ENCODE peak calls at places on chromosomes 16 and 17, in ten cellular contexts. L is lower lobe of right lung; A is MM.1S; T is gastrocnemius medialis; C is cardiac muscle cell; J is CD8-positive, alpha-beta memory T cell; X is testis; Q is upper lobe of left lung; V is A549; Z is PC-9. G is an unnamed sample.

GRCh38 chr17:68777243-68777855 is 176.2 kb upstream of the FAM20A start:
- DNase-seq in L (no peak), A (peak; percentile 51), T (peak; percentile 64), C (peak; percentile 89), J (peak; percentile 2), X (peak; percentile 77), Q (peak; percentile 24), V (peak; percentile 51), Z (no peak), G (peak; percentile 17)

GRCh38 chr17:38572665-38573365 is 32.9 kb downstream of the SRCIN1 start:
- DNase-seq in L (no peak), A (peak; percentile 21), T (no peak), C (no peak), J (no peak), X (peak; percentile 26), Q (no peak), V (peak; percentile 23), Z (no peak), G (no peak)

GRCh38 chr16:78503501-78504110 is 404.2 kb downstream of the WWOX start:
- DNase-seq in L (no peak), A (peak; percentile 16), T (peak; percentile 33), C (peak; percentile 82), J (peak; percentile 33), X (peak; percentile 83), Q (peak; percentile 51), V (peak; percentile 62), Z (no peak), G (peak; percentile 79)

GRCh38 chr16:48272837-48273421 is 25.6 kb upstream of the ABCC11 start:
- DNase-seq in L (no peak), A (no peak), T (no peak), C (no peak), J (no peak), X (no peak), Q (no peak), V (no peak), Z (no peak), G (no peak)

GRCh38 chr17:72498671-72499210 is 377.9 kb downstream of the SOX9 start:
- DNase-seq in L (no peak), A (no peak), T (no peak), C (no peak), J (no peak), X (no peak), Q (no peak), V (no peak), Z (no peak), G (no peak)

GRCh38 chr17:143785-144281 is 6.5 kb downstream of the SCGB1C2 start:
- DNase-seq in L (peak; percentile 85), A (peak; percentile 64), T (peak; percentile 70), C (peak; percentile 76), J (peak; percentile 71), X (peak; percentile 85), Q (peak; percentile 84), V (peak; percentile 85), Z (peak; percentile 53), G (peak; percentile 90)

GRCh38 chr17:58268326-58268725 is 12.4 kb downstream of the MPO start:
- DNase-seq in L (no peak), A (no peak), T (no peak), C (no peak), J (no peak), X (no peak), Q (no peak), V (no peak), Z (no peak), G (no peak)

GRCh38 chr16:1906052-1906845 is 12.0 kb downstream of the HS3ST6 start:
- DNase-seq in L (no peak), A (no peak), T (no peak), C (no peak), J (no peak), X (no peak), Q (no peak), V (no peak), Z (no peak), G (no peak)

GRCh38 chr16:2964416-2965223 is 545 bp downstream of the KREMEN2 start:
- DNase-seq in L (peak; percentile 57), A (no peak), T (no peak), C (no peak), J (peak; percentile 67), X (peak; percentile 56), Q (no peak), V (peak; percentile 84), Z (peak; percentile 66), G (no peak)

GRCh38 chr16:11669380-11670146 is 1.3 kb downstream of the SNN start:
- DNase-seq in L (peak; percentile 77), A (no peak), T (peak; percentile 82), C (no peak), J (no peak), X (no peak), Q (peak; percentile 80), V (no peak), Z (no peak), G (peak; percentile 63)

GRCh38 chr16:19598805-19599204 is 43.3 kb downstream of the VPS35L start:
- DNase-seq in L (no peak), A (no peak), T (no peak), C (no peak), J (no peak), X (no peak), Q (no peak), V (no peak), Z (no peak), G (no peak)

GRCh38 chr16:21100447-21100846 is 50.2 kb downstream of the DNAH3 start:
- DNase-seq in L (no peak), A (no peak), T (no peak), C (peak; percentile 75), J (no peak), X (no peak), Q (no peak), V (peak; percentile 81), Z (no peak), G (no peak)

DNA sequence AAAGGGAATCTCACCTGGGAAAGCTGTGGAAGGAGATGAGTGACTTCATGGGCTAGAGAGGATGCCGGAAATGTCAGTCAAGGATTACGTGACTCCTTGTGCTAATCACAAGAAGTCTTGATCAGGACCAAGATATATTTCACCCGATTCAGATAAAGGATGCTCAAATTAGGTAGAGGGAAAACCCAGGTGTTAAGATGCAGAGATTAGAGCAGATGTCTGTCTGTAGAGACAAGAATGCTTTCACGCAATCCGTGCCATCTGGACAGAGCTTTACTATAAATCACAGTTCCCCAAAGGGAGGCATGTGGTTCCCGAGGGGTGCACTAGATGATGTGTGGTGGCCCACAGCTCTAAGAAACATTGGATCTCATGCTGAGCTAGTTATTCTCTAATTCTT is 9.7 kb upstream of the MAP3K14 start:
- DNase-seq in L (no peak), A (no peak), T (peak; percentile 3), C (no peak), J (no peak), X (no peak), Q (no peak), V (no peak), Z (no peak), G (no peak)
- H3K9me3 ChIP-seq in L (no peaks in the 10 kb centered on the region), A (no peaks in the 10 kb centered on the region), T (no peaks in the 10 kb centered on the region), C (no peaks in the 10 kb centered on the region), J (no peaks in the 10 kb centered on the region), X (no peaks in the 10 kb centered on the region), Q (no peaks in the 10 kb centered on the region), V (no peaks in the 10 kb centered on the region), Z (no peaks in the 10 kb centered on the region), G (no peaks in the 10 kb centered on the region)

DNA sequence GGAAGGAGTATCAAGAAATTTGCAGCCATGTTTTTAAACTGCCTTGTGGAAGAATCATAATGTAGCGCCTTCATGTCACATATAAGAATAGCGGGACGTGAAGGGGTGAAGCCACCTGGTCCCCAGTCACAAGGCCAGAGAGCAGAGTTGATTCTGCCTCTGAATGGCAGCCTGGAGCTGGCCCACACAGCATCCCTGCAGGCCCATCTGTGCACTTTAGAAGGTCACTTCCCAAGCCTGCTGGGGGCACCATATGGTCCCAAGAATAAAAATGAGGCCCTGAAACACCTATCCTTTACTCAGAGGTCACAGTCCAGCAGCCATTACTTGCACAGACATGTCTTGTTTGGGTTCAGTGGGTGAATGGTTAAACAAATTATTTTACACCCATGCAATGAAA is 15.0 kb downstream of the CD300E start:
- DNase-seq in L (no peak), A (no peak), T (no peak), C (no peak), J (no peak), X (no peak), Q (no peak), V (no peak), Z (no peak), G (no peak)
- H3K4me1 ChIP-seq in L (no peaks in the 10 kb centered on the region), A (no peaks in the 10 kb centered on the region), T (no peaks in the 10 kb centered on the region), C (no peaks in the 10 kb centered on the region), J (no peaks in the 10 kb centered on the region), X (no peaks in the 10 kb centered on the region), Q (no peaks in the 10 kb centered on the region), V (peaks cover 12% of the 10 kb centered on the region), Z (no peaks in the 10 kb centered on the region), G (peaks cover 3% of the 10 kb centered on the region)

GRCh38 chr17:46147167-46147749 is 46.0 kb downstream of the KANSL1 start:
- DNase-seq in L (no peak), A (no peak), T (no peak), C (no peak), J (no peak), X (no peak), Q (no peak), V (no peak), Z (no peak), G (no peak)

GRCh38 chr17:46144246-46144645 is 49.0 kb downstream of the KANSL1 start:
- DNase-seq in L (no peak), A (peak; percentile 65), T (no peak), C (no peak), J (no peak), X (no peak), Q (no peak), V (no peak), Z (no peak), G (no peak)

GRCh38 chr17:46151762-46152161 is 41.5 kb downstream of the KANSL1 start:
- DNase-seq in L (no peak), A (no peak), T (no peak), C (no peak), J (no peak), X (no peak), Q (no peak), V (no peak), Z (no peak), G (no peak)

GRCh38 chr17:46150216-46150963 is 42.8 kb downstream of the KANSL1 start:
- DNase-seq in L (no peak), A (no peak), T (no peak), C (no peak), J (no peak), X (no peak), Q (no peak), V (no peak), Z (no peak), G (no peak)

GRCh38 chr17:46148247-46148646 is 45.0 kb downstream of the KANSL1 start:
- DNase-seq in L (no peak), A (no peak), T (no peak), C (no peak), J (no peak), X (no peak), Q (no peak), V (no peak), Z (no peak), G (no peak)
- H3K27ac ChIP-seq in L (no peak overlapping the region), A (no peak overlapping the region), T (no peak overlapping the region), C (peak overlapping the region; percentile 41), J (no peak overlapping the region), X (no peak overlapping the region), Q (no peak overlapping the region), V (no peak overlapping the region), Z (no peak overlapping the region), G (no peak overlapping the region)

DNA sequence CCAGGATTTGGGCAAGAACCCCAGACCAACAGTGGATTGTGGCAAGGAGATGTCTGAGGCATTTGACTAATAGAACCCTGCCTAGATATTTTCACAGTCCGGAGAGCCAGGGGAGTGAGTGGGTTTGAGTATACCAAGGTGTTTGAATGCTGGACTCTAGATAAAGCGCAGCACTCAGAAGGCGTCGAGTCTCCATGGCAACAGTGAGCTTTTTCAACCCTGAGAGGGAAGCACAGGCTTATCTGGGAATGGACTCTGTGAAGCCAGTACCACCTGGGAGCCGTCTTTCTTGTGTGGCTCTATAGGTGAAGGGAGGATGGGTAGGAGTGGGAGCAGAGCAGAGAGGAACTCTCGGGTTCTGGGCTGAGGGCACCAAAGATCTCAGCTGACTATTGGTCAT is 147.0 kb downstream of the SHISA6 start:
- DNase-seq in L (no peak), A (no peak), T (no peak), C (no peak), J (no peak), X (no peak), Q (no peak), V (no peak), Z (no peak), G (no peak)
- H3K9me3 ChIP-seq in L (no peaks in the 10 kb centered on the region), A (no peaks in the 10 kb centered on the region), T (no peaks in the 10 kb centered on the region), C (no peaks in the 10 kb centered on the region), J (no peaks in the 10 kb centered on the region), X (no peaks in the 10 kb centered on the region), Q (peaks cover 3% of the 10 kb centered on the region), V (no peaks in the 10 kb centered on the region), Z (no peaks in the 10 kb centered on the region), G (no peaks in the 10 kb centered on the region)

G was measured in heart right ventricle.